ENCODE peak calls at places on chromosomes 1 and 21, in nine cellular contexts. J, A, T, O, D, U, W, Q and I are unnamed samples.
A peak's percentile ranks its signal among the peaks of the same experiment; 100 is the strongest.

GRCh38 chr1:179016694-179017382 is 8.9 kb upstream of the FAM20B start:
- DNase-seq in J (peak; percentile 92), U (no peak), D (peak; percentile 91), T (peak; percentile 89), O (peak; percentile 91), A (no peak), Q (peak; percentile 71), W (peak; percentile 88), I (no peak)

GRCh38 chr1:234763910-234764309 is 153.9 kb upstream of the IRF2BP2 start:
- DNase-seq in D (no peak), O (no peak), Q (no peak), U (no peak), T (no peak), J (no peak), A (no peak), W (no peak), I (no peak)

GRCh38 chr1:229349463-229350385 is 6.9 kb upstream of the CCSAP start:
- DNase-seq in A (no peak), D (no peak), U (no peak), O (no peak), W (no peak), Q (no peak), J (no peak), T (no peak), I (no peak)

GRCh38 chr1:201383647-201384405 is 6.3 kb upstream of the TNNT2 start:
- DNase-seq in T (peak; percentile 81), D (no peak), U (no peak), A (no peak), O (peak; percentile 84), Q (peak; percentile 84), W (peak; percentile 22), J (peak; percentile 74), I (no peak)

GRCh38 chr1:63621075-63621474 is 27.9 kb downstream of the PGM1 start:
- DNase-seq in W (no peak), A (no peak), U (peak; percentile 43), O (no peak), T (no peak), Q (no peak), D (no peak), J (no peak), I (no peak)

GRCh38 chr1:151371744-151372410 is 628 bp downstream of the SELENBP1 start:
- DNase-seq in J (peak; percentile 36), O (no peak), A (no peak), Q (no peak), U (no peak), W (peak; percentile 70), D (peak; percentile 67), T (no peak), I (no peak)

GRCh38 chr1:20366766-20367602 is 76.3 kb downstream of the VWA5B1 start:
- DNase-seq in D (peak; percentile 26), O (peak; percentile 55), U (peak; percentile 72), J (peak; percentile 31), Q (no peak), T (no peak), A (no peak), W (peak; percentile 31), I (no peak)

GRCh38 chr1:216044538-216044937 is 378.7 kb downstream of the USH2A start:
- DNase-seq in T (no peak), O (no peak), A (no peak), J (no peak), Q (no peak), W (no peak), U (no peak), D (no peak), I (no peak)

GRCh38 chr1:92831368-92831761 is 475 bp upstream of the RPL5 start:
- DNase-seq in D (no peak), A (no peak), Q (no peak), T (no peak), W (no peak), O (no peak), J (no peak), U (no peak), I (no peak)

GRCh38 chr1:214566158-214567104 is 15.0 kb upstream of the PTPN14 start:
- DNase-seq in O (peak; percentile 84), W (no peak), T (peak; percentile 74), J (peak; percentile 88), D (no peak), U (no peak), A (no peak), Q (peak; percentile 68), I (no peak)

GRCh38 chr1:35706846-35707245 is 11.8 kb downstream of the C1orf216 start:
- DNase-seq in A (no peak), W (no peak), O (no peak), J (no peak), Q (no peak), T (no peak), D (no peak), U (no peak), I (no peak)

GRCh38 chr1:147270721-147271120 is 28.2 kb downstream of the CHD1L start:
- DNase-seq in W (no peak), O (no peak), Q (no peak), A (no peak), J (no peak), U (no peak), D (no peak), T (no peak), I (no peak)

GRCh38 chr21:31576428-31576827 is 83.1 kb upstream of the SOD1 start:
- DNase-seq in O (peak; percentile 48), W (no peak), J (no peak), A (no peak), D (no peak), T (peak; percentile 53), U (no peak), Q (no peak), I (no peak)

GRCh38 chr1:15684042-15684461 is at the start of gene PLEKHM2:
- DNase-seq in Q (no peak), J (no peak), O (peak; percentile 45), T (no peak), W (peak; percentile 42), U (no peak), D (peak; percentile 36), A (peak; percentile 43), I (no peak)

GRCh38 chr1:59565611-59566410 is 248.9 kb upstream of the HOOK1 start:
- DNase-seq in A (no peak), Q (no peak), J (no peak), O (no peak), U (no peak), T (peak; percentile 71), W (no peak), D (no peak), I (no peak)

GRCh38 chr1:3697810-3698209 is 45.5 kb downstream of the TP73 start:
- DNase-seq in T (no peak), D (no peak), Q (no peak), O (peak; percentile 24), U (no peak), J (no peak), W (no peak), A (no peak), I (no peak)

GRCh38 chr1:101004666-101005065 is 20.9 kb downstream of the DPH5 start:
- DNase-seq in O (peak; percentile 13), J (peak; percentile 15), D (no peak), Q (no peak), T (peak; percentile 73), U (no peak), A (no peak), W (no peak), I (no peak)

GRCh38 chr1:224726783-224727182 is 110.7 kb downstream of the CNIH3 start:
- DNase-seq in J (peak; percentile 90), U (no peak), O (peak; percentile 86), T (peak; percentile 91), Q (peak; percentile 43), A (no peak), W (no peak), D (no peak), I (no peak)

GRCh38 chr1:4596486-4596885 is 57.9 kb upstream of the AJAP1 start:
- DNase-seq in O (no peak), J (no peak), T (no peak), D (no peak), U (no peak), A (no peak), Q (no peak), W (no peak), I (no peak)

GRCh38 chr1:55275976-55276375 is 60.8 kb upstream of the USP24 start:
- DNase-seq in T (no peak), U (no peak), O (peak; percentile 36), W (no peak), Q (no peak), D (no peak), A (no peak), J (peak; percentile 28), I (no peak)

GRCh38 chr21:43585514-43585913 is 73.8 kb downstream of the HSF2BP start:
- DNase-seq in T (no peak), D (no peak), A (no peak), W (no peak), J (no peak), O (no peak), U (no peak), Q (no peak), I (no peak)

GRCh38 chr1:8560611-8561544 is 243.0 kb downstream of the SLC45A1 start:
- DNase-seq in O (peak; percentile 62), U (peak; percentile 79), W (no peak), D (peak; percentile 66), A (peak; percentile 59), T (no peak), J (peak; percentile 53), Q (peak; percentile 16), I (no peak)

GRCh38 chr1:168482106-168482505 is 61.7 kb downstream of the XCL2 start:
- DNase-seq in O (no peak), D (no peak), J (no peak), W (no peak), A (no peak), Q (no peak), U (no peak), T (no peak), I (no peak)

GRCh38 chr1:218765753-218766152 is 407.9 kb upstream of the LYPLAL1 start:
- DNase-seq in D (no peak), W (no peak), A (no peak), Q (no peak), J (no peak), U (no peak), O (no peak), T (no peak), I (peak; percentile 33)

GRCh38 chr1:207873055-207873890 is 37.7 kb downstream of the CD34 start:
- DNase-seq in W (no peak), D (no peak), J (no peak), Q (no peak), A (peak; percentile 51), O (no peak), U (no peak), T (no peak), I (no peak)

GRCh38 chr1:55989971-55990370 is 589.4 kb downstream of the PLPP3 start:
- DNase-seq in O (no peak), W (no peak), U (no peak), D (no peak), A (no peak), Q (no peak), T (no peak), J (no peak), I (no peak)

GRCh38 chr1:87402192-87403046 is 73.7 kb downstream of the LMO4 start:
- DNase-seq in A (no peak), T (peak; percentile 82), W (no peak), J (no peak), D (no peak), U (no peak), O (no peak), Q (no peak), I (no peak)

GRCh38 chr1:43059640-43060574 is 101.2 kb upstream of the SLC2A1 start:
- DNase-seq in U (no peak), D (no peak), W (no peak), Q (no peak), A (no peak), J (no peak), T (no peak), O (no peak), I (no peak)

GRCh38 chr1:222071313-222071886 is 329.5 kb upstream of the DUSP10 start:
- DNase-seq in W (peak; percentile 21), Q (no peak), T (no peak), J (no peak), A (no peak), D (no peak), U (no peak), O (no peak), I (no peak)

GRCh38 chr1:116673935-116674630 is 6.5 kb upstream of the IGSF3 start:
- DNase-seq in W (no peak), T (no peak), Q (no peak), J (no peak), D (no peak), A (no peak), U (no peak), O (peak; percentile 32), I (no peak)